ENCODE peak calls at places on chromosomes 7 and 10, in eight cellular contexts. D is astrocyte of the spinal cord; F is NCI-H748 treated with DMSO at 0.1 percent for 48 hours; Y is PC-9; M is CD8-positive, alpha-beta T cell; L is mesendoderm; Z is mesenchymal stem cell; H is NB4. E is an unnamed sample.
A peak's percentile ranks its signal among the peaks of the same experiment; 100 is the strongest.

GRCh38 chr7:2079332-2080068 is 153.2 kb downstream of the MAD1L1 start:
- DNase-seq in M (no peak), L (no peak), D (peak; percentile 19), Y (no peak), H (peak; percentile 98), F (no peak), Z (no peak), E (no peak)

GRCh38 chr7:124379296-124379695 is 346.4 kb upstream of the TMEM229A start:
- DNase-seq in Z (no peak), L (no peak), H (no peak), F (no peak), Y (no peak), M (no peak), D (no peak), E (no peak)

GRCh38 chr7:23449941-23450340 is 20.4 kb downstream of the IGF2BP3 start:
- DNase-seq in Y (no peak), Z (no peak), F (no peak), H (peak; percentile 67), L (no peak), D (no peak), M (no peak), E (no peak)

GRCh38 chr7:80721880-80722595 is 83.6 kb downstream of the CD36 start:
- DNase-seq in H (peak; percentile 41), L (peak; percentile 32), Y (peak; percentile 23), Z (peak; percentile 91), D (peak; percentile 90), M (no peak), F (no peak), E (peak; percentile 10)

GRCh38 chr10:1634239-1634638 is 103.1 kb downstream of the ADARB2 start:
- DNase-seq in Z (no peak), L (no peak), H (no peak), D (no peak), Y (no peak), F (no peak), M (no peak), E (no peak)

GRCh38 chr10:108112218-108112617 is 947.7 kb upstream of the SORCS1 start:
- DNase-seq in L (peak; percentile 56), H (peak; percentile 11), Y (no peak), Z (no peak), F (no peak), D (no peak), M (no peak), E (no peak)

GRCh38 chr7:157688439-157689268 is 351.9 kb downstream of the DNAJB6 start:
- DNase-seq in D (no peak), M (no peak), Z (no peak), F (no peak), H (no peak), Y (no peak), L (peak; percentile 83), E (no peak)

GRCh38 chr10:117548191-117548668 is 5.7 kb downstream of the EMX2 start:
- DNase-seq in Z (no peak), F (no peak), M (no peak), L (peak; percentile 27), Y (no peak), H (no peak), D (no peak), E (no peak)

GRCh38 chr7:96952974-96953391 is 52.4 kb upstream of the DLX6 start:
- DNase-seq in Y (no peak), F (no peak), H (no peak), Z (no peak), M (no peak), D (peak; percentile 9), L (no peak), E (no peak)

GRCh38 chr10:52703898-52704297 is 68.7 kb downstream of the MBL2 start:
- DNase-seq in F (no peak), Z (no peak), M (no peak), H (peak; percentile 12), L (peak; percentile 34), Y (no peak), D (no peak), E (peak; percentile 74)

GRCh38 chr10:93437000-93437945 is 44.9 kb downstream of the MYOF start:
- DNase-seq in F (no peak), L (peak; percentile 98), Z (peak; percentile 100), D (peak; percentile 99), Y (peak; percentile 74), M (no peak), H (peak; percentile 87), E (peak; percentile 99)

GRCh38 chr7:70193514-70193913 is 595.2 kb downstream of the AUTS2 start:
- DNase-seq in M (no peak), Z (peak; percentile 7), D (peak; percentile 43), L (no peak), H (peak; percentile 19), F (peak; percentile 24), Y (no peak), E (no peak)

GRCh38 chr7:27442446-27442845 is 199.8 kb downstream of the EVX1 start:
- DNase-seq in Z (no peak), D (peak; percentile 25), M (no peak), F (no peak), H (no peak), L (no peak), Y (no peak), E (no peak)

GRCh38 chr7:95905165-95905564 is 132.8 kb downstream of the DYNC1I1 start:
- DNase-seq in L (peak; percentile 34), M (no peak), Y (no peak), F (no peak), D (no peak), Z (peak; percentile 21), H (peak; percentile 14), E (no peak)

GRCh38 chr10:21285742-21286311 is 239.7 kb downstream of the SKIDA1 start:
- DNase-seq in L (no peak), Y (no peak), Z (no peak), D (no peak), F (no peak), H (no peak), M (no peak), E (peak; percentile 49)

GRCh38 chr7:117809958-117810357 is 63.3 kb downstream of the CTTNBP2 start:
- DNase-seq in D (no peak), F (no peak), M (no peak), H (no peak), Z (no peak), Y (no peak), L (peak; percentile 29), E (no peak)

GRCh38 chr7:158282461-158283001 is 305.1 kb downstream of the PTPRN2 start:
- DNase-seq in Y (no peak), H (no peak), F (no peak), Z (no peak), L (no peak), M (no peak), D (no peak), E (no peak)